ENCODE peak calls at places on chromosome 3, in ten cellular contexts. D is HuH-7.5; C is BJ; F is NCI-H1092 treated with DMSO at 0.1 percent for 48 hours; G is RWPE1; P is neural crest cell; Q is foreskin fibroblast; M is frontal cortex; V is activated T-cell treated with anti-CD3 and anti-CD28 coated beads, Interleukin-2, amount 50 U/mL, for 1 hour; U is activated CD8-positive, alpha-beta T cell treated with anti-CD3 and anti-CD28 coated beads for 36 hours. N is an unnamed sample.

GRCh38 chr3:111764645-111765091 is 94.4 kb upstream of the PHLDB2 start:
- DNase-seq in D (no peak), C (no peak), F (no peak), G (no peak), P (no peak), Q (peak; percentile 76), M (no peak), V (no peak), U (no peak), N (no peak)

GRCh38 chr3:174016186-174016585 is 618.6 kb downstream of the NLGN1 start:
- DNase-seq in D (no peak), C (peak; percentile 15), F (no peak), G (no peak), P (no peak), Q (peak; percentile 76), M (no peak), V (no peak), U (no peak), N (no peak)

GRCh38 chr3:122265937-122266336 is 59.1 kb upstream of the CSTA start:
- DNase-seq in D (no peak), C (no peak), F (peak; percentile 1), G (no peak), P (no peak), Q (no peak), M (no peak), V (no peak), U (no peak), N (no peak)

GRCh38 chr3:185204894-185205293 is 49.0 kb downstream of the EHHADH start:
- DNase-seq in D (no peak), C (no peak), F (no peak), G (no peak), P (no peak), Q (no peak), M (no peak), V (no peak), U (no peak), N (no peak)

GRCh38 chr3:112619295-112619694 is 21.6 kb downstream of the CCDC80 start:
- DNase-seq in D (no peak), C (no peak), F (no peak), G (no peak), P (no peak), Q (no peak), M (no peak), V (no peak), U (no peak), N (no peak)

GRCh38 chr3:53155763-53156162 is 5.2 kb upstream of the PRKCD start:
- DNase-seq in D (no peak), C (no peak), F (no peak), G (peak; percentile 52), P (no peak), Q (no peak), M (peak; percentile 24), V (no peak), U (no peak), N (peak; percentile 8)

GRCh38 chr3:36893137-36893557 is 51.7 kb downstream of the TRANK1 start:
- DNase-seq in D (no peak), C (peak; percentile 37), F (no peak), G (no peak), P (no peak), Q (no peak), M (peak; percentile 39), V (no peak), U (peak; percentile 35), N (peak; percentile 41)

GRCh38 chr3:189144645-189145044 is 27.1 kb upstream of the TPRG1 start:
- DNase-seq in D (no peak), C (no peak), F (peak; percentile 73), G (peak; percentile 30), P (no peak), Q (peak; percentile 3), M (no peak), V (no peak), U (peak; percentile 25), N (no peak)

GRCh38 chr3:109413049-109413448 is 75.7 kb upstream of the DPPA4 start:
- DNase-seq in D (no peak), C (no peak), F (no peak), G (no peak), P (no peak), Q (no peak), M (no peak), V (no peak), U (no peak), N (no peak)

GRCh38 chr3:72560857-72561675 is 287.2 kb downstream of the SHQ1 start:
- DNase-seq in D (no peak), C (no peak), F (no peak), G (no peak), P (no peak), Q (no peak), M (no peak), V (no peak), U (no peak), N (peak; percentile 58)

GRCh38 chr3:67384790-67385397 is 269.5 kb downstream of the SUCLG2 start:
- DNase-seq in D (no peak), C (no peak), F (peak; percentile 0), G (no peak), P (peak; percentile 47), Q (peak; percentile 12), M (peak; percentile 16), V (peak; percentile 30), U (peak; percentile 36), N (no peak)

GRCh38 chr3:170426240-170426797 is 7.7 kb downstream of the CLDN11 start:
- DNase-seq in D (no peak), C (no peak), F (no peak), G (no peak), P (no peak), Q (no peak), M (no peak), V (no peak), U (no peak), N (no peak)

GRCh38 chr3:65677486-65677885 is 361.2 kb downstream of the MAGI1 start:
- DNase-seq in D (no peak), C (no peak), F (no peak), G (no peak), P (no peak), Q (no peak), M (no peak), V (no peak), U (no peak), N (no peak)

GRCh38 chr3:177196473-177197040 is 725 bp downstream of the TBL1XR1 start:
- DNase-seq in D (no peak), C (no peak), F (peak; percentile 53), G (peak; percentile 48), P (peak; percentile 33), Q (no peak), M (peak; percentile 56), V (peak; percentile 63), U (peak; percentile 79), N (peak; percentile 47)

GRCh38 chr3:116971531-116971930 is 262.0 kb downstream of the TUSC7 start:
- DNase-seq in D (no peak), C (no peak), F (no peak), G (no peak), P (no peak), Q (no peak), M (no peak), V (no peak), U (no peak), N (no peak)

GRCh38 chr3:124592658-124593441 is 137.4 kb upstream of the UMPS start:
- DNase-seq in D (no peak), C (no peak), F (no peak), G (peak; percentile 74), P (no peak), Q (no peak), M (no peak), V (no peak), U (peak; percentile 56), N (no peak)

GRCh38 chr3:71195492-71195891 is 388.0 kb downstream of the FOXP1 start:
- DNase-seq in D (no peak), C (peak; percentile 31), F (peak; percentile 67), G (no peak), P (no peak), Q (peak; percentile 42), M (no peak), V (no peak), U (no peak), N (no peak)

GRCh38 chr3:21722768-21723167 is 28.2 kb downstream of the ZNF385D start:
- DNase-seq in D (no peak), C (no peak), F (no peak), G (no peak), P (no peak), Q (no peak), M (no peak), V (no peak), U (no peak), N (no peak)

GRCh38 chr3:183342824-183343223 is 85.6 kb downstream of the MCF2L2 start:
- DNase-seq in D (no peak), C (no peak), F (no peak), G (no peak), P (no peak), Q (no peak), M (no peak), V (no peak), U (no peak), N (no peak)

GRCh38 chr3:135099734-135100348 is 304.8 kb downstream of the EPHB1 start:
- DNase-seq in D (no peak), C (no peak), F (no peak), G (no peak), P (no peak), Q (no peak), M (no peak), V (no peak), U (no peak), N (no peak)

N was measured in midbrain.